ENCODE peak calls at places on chromosomes 13 and 19, in ten cellular contexts. One of them, this sample, is unnamed.

GRCh38 chr13:99605417-99606321 is 104.4 kb downstream of the TM9SF2 start:
- DNase-seq in adrenal gland: peak; percentile 64
- DNase-seq in fibroblast of pulmonary artery: no peak
- DNase-seq in fibroblast of mammary gland: peak; percentile 14
- DNase-seq in fibroblast of lung: peak; percentile 13
- DNase-seq in tibial artery: peak; percentile 80
- DNase-seq in lower leg skin: peak; percentile 27
- DNase-seq in dorsolateral prefrontal cortex: peak; percentile 59
- DNase-seq in choroid plexus epithelial cell: no peak
- DNase-seq in thyroid gland: peak; percentile 49
- DNase-seq in this sample: no peak

GRCh38 chr13:32622827-32623226 is 36.6 kb downstream of the PDS5B start:
- DNase-seq in fibroblast of lung: no peak
- DNase-seq in tibial artery: no peak
- DNase-seq in lower leg skin: no peak
- DNase-seq in fibroblast of mammary gland: no peak
- DNase-seq in adrenal gland: no peak
- DNase-seq in dorsolateral prefrontal cortex: no peak
- DNase-seq in thyroid gland: no peak
- DNase-seq in choroid plexus epithelial cell: no peak
- DNase-seq in fibroblast of pulmonary artery: no peak
- DNase-seq in this sample: no peak

GRCh38 chr19:55370305-55370988 is at the start of gene IL11:
- DNase-seq in choroid plexus epithelial cell: no peak
- DNase-seq in adrenal gland: no peak
- DNase-seq in tibial artery: no peak
- DNase-seq in fibroblast of mammary gland: peak; percentile 51
- DNase-seq in fibroblast of lung: peak; percentile 73
- DNase-seq in fibroblast of pulmonary artery: no peak
- DNase-seq in lower leg skin: no peak
- DNase-seq in thyroid gland: no peak
- DNase-seq in dorsolateral prefrontal cortex: no peak
- DNase-seq in this sample: peak; percentile 57

GRCh38 chr13:20359335-20359734 is 127.2 kb upstream of the GJB6 start:
- DNase-seq in fibroblast of pulmonary artery: peak; percentile 96
- DNase-seq in adrenal gland: no peak
- DNase-seq in fibroblast of mammary gland: peak; percentile 100
- DNase-seq in lower leg skin: no peak
- DNase-seq in dorsolateral prefrontal cortex: peak; percentile 62
- DNase-seq in thyroid gland: no peak
- DNase-seq in fibroblast of lung: peak; percentile 100
- DNase-seq in tibial artery: no peak
- DNase-seq in choroid plexus epithelial cell: peak; percentile 95
- DNase-seq in this sample: peak; percentile 96

GRCh38 chr13:95643814-95644598 is 500 bp downstream of the DZIP1 start:
- DNase-seq in thyroid gland: no peak
- DNase-seq in fibroblast of pulmonary artery: peak; percentile 42
- DNase-seq in tibial artery: no peak
- DNase-seq in fibroblast of mammary gland: peak; percentile 31
- DNase-seq in choroid plexus epithelial cell: peak; percentile 39
- DNase-seq in fibroblast of lung: peak; percentile 57
- DNase-seq in adrenal gland: no peak
- DNase-seq in lower leg skin: no peak
- DNase-seq in dorsolateral prefrontal cortex: peak; percentile 52
- DNase-seq in this sample: peak; percentile 60

GRCh38 chr13:50636007-50636704 is 207.3 kb downstream of the DLEU7 start:
- DNase-seq in thyroid gland: no peak
- DNase-seq in adrenal gland: no peak
- DNase-seq in fibroblast of lung: no peak
- DNase-seq in tibial artery: no peak
- DNase-seq in fibroblast of mammary gland: no peak
- DNase-seq in dorsolateral prefrontal cortex: no peak
- DNase-seq in lower leg skin: no peak
- DNase-seq in fibroblast of pulmonary artery: peak; percentile 53
- DNase-seq in choroid plexus epithelial cell: peak; percentile 57
- DNase-seq in this sample: no peak

GRCh38 chr13:109241160-109241559 is 545.2 kb downstream of the IRS2 start:
- DNase-seq in fibroblast of lung: peak; percentile 57
- DNase-seq in adrenal gland: no peak
- DNase-seq in dorsolateral prefrontal cortex: no peak
- DNase-seq in fibroblast of mammary gland: peak; percentile 38
- DNase-seq in tibial artery: no peak
- DNase-seq in lower leg skin: no peak
- DNase-seq in fibroblast of pulmonary artery: no peak
- DNase-seq in choroid plexus epithelial cell: no peak
- DNase-seq in thyroid gland: no peak
- DNase-seq in this sample: no peak

GRCh38 chr19:27746691-27747380 is 1466.1 kb downstream of the UQCRFS1 start:
- DNase-seq in fibroblast of pulmonary artery: peak; percentile 13
- DNase-seq in tibial artery: no peak
- DNase-seq in lower leg skin: peak; percentile 9
- DNase-seq in thyroid gland: peak; percentile 33
- DNase-seq in fibroblast of lung: peak; percentile 38
- DNase-seq in adrenal gland: peak; percentile 59
- DNase-seq in dorsolateral prefrontal cortex: no peak
- DNase-seq in choroid plexus epithelial cell: peak; percentile 46
- DNase-seq in fibroblast of mammary gland: peak; percentile 28
- DNase-seq in this sample: no peak

GRCh38 chr19:54191671-54192453 is 754 bp downstream of the TSEN34 start:
- DNase-seq in adrenal gland: no peak
- DNase-seq in fibroblast of lung: peak; percentile 46
- DNase-seq in fibroblast of mammary gland: no peak
- DNase-seq in fibroblast of pulmonary artery: peak; percentile 44
- DNase-seq in tibial artery: no peak
- DNase-seq in lower leg skin: no peak
- DNase-seq in dorsolateral prefrontal cortex: no peak
- DNase-seq in choroid plexus epithelial cell: peak; percentile 66
- DNase-seq in thyroid gland: no peak
- DNase-seq in this sample: peak; percentile 52

GRCh38 chr19:3404324-3405260 is 38.2 kb downstream of the NFIC start:
- DNase-seq in thyroid gland: peak; percentile 87
- DNase-seq in fibroblast of pulmonary artery: peak; percentile 90
- DNase-seq in lower leg skin: peak; percentile 79
- DNase-seq in tibial artery: peak; percentile 96
- DNase-seq in choroid plexus epithelial cell: peak; percentile 92
- DNase-seq in fibroblast of lung: peak; percentile 88
- DNase-seq in dorsolateral prefrontal cortex: peak; percentile 84
- DNase-seq in fibroblast of mammary gland: peak; percentile 92
- DNase-seq in adrenal gland: peak; percentile 93
- DNase-seq in this sample: peak; percentile 90

GRCh38 chr19:3406571-3407111 is 40.3 kb downstream of the NFIC start:
- DNase-seq in fibroblast of lung: no peak
- DNase-seq in choroid plexus epithelial cell: no peak
- DNase-seq in fibroblast of mammary gland: no peak
- DNase-seq in fibroblast of pulmonary artery: no peak
- DNase-seq in lower leg skin: no peak
- DNase-seq in adrenal gland: no peak
- DNase-seq in tibial artery: no peak
- DNase-seq in dorsolateral prefrontal cortex: no peak
- DNase-seq in thyroid gland: no peak
- DNase-seq in this sample: no peak

GRCh38 chr19:3403489-3404323 is 37.3 kb downstream of the NFIC start:
- DNase-seq in fibroblast of pulmonary artery: peak; percentile 95
- DNase-seq in fibroblast of mammary gland: peak; percentile 96
- DNase-seq in lower leg skin: peak; percentile 81
- DNase-seq in dorsolateral prefrontal cortex: peak; percentile 85
- DNase-seq in choroid plexus epithelial cell: peak; percentile 97
- DNase-seq in adrenal gland: peak; percentile 96
- DNase-seq in thyroid gland: peak; percentile 97
- DNase-seq in tibial artery: peak; percentile 98
- DNase-seq in fibroblast of lung: peak; percentile 96
- DNase-seq in this sample: peak; percentile 97

GRCh38 chr19:3402631-3403443 is 36.5 kb downstream of the NFIC start:
- DNase-seq in fibroblast of pulmonary artery: no peak
- DNase-seq in fibroblast of lung: no peak
- DNase-seq in dorsolateral prefrontal cortex: no peak
- DNase-seq in thyroid gland: no peak
- DNase-seq in lower leg skin: no peak
- DNase-seq in choroid plexus epithelial cell: no peak
- DNase-seq in adrenal gland: no peak
- DNase-seq in tibial artery: no peak
- DNase-seq in fibroblast of mammary gland: no peak
- DNase-seq in this sample: no peak

GRCh38 chr19:3405261-3405653 is 38.9 kb downstream of the NFIC start:
- DNase-seq in dorsolateral prefrontal cortex: no peak
- DNase-seq in fibroblast of mammary gland: no peak
- DNase-seq in tibial artery: no peak
- DNase-seq in adrenal gland: no peak
- DNase-seq in thyroid gland: no peak
- DNase-seq in lower leg skin: no peak
- DNase-seq in fibroblast of pulmonary artery: no peak
- DNase-seq in choroid plexus epithelial cell: no peak
- DNase-seq in fibroblast of lung: no peak
- DNase-seq in this sample: no peak
- H3K4me3 ChIP-seq in dorsolateral prefrontal cortex: peak overlapping the region; percentile 50
- H3K4me3 ChIP-seq in fibroblast of mammary gland: no peak overlapping the region
- H3K4me3 ChIP-seq in tibial artery: peak overlapping the region; percentile 63
- H3K4me3 ChIP-seq in adrenal gland: no peak overlapping the region
- H3K4me3 ChIP-seq in thyroid gland: no peak overlapping the region
- H3K4me3 ChIP-seq in lower leg skin: no peak overlapping the region
- H3K4me3 ChIP-seq in fibroblast of pulmonary artery: no peak overlapping the region
- H3K4me3 ChIP-seq in choroid plexus epithelial cell: no peak overlapping the region
- H3K4me3 ChIP-seq in fibroblast of lung: no peak overlapping the region
- H3K4me3 ChIP-seq in this sample: no peak overlapping the region

GRCh38 chr19:18831524-18832330 is at the start of gene UPF1:
- DNase-seq in adrenal gland: peak; percentile 93
- DNase-seq in tibial artery: peak; percentile 95
- DNase-seq in fibroblast of lung: peak; percentile 88
- DNase-seq in choroid plexus epithelial cell: peak; percentile 89
- DNase-seq in thyroid gland: peak; percentile 90
- DNase-seq in dorsolateral prefrontal cortex: peak; percentile 94
- DNase-seq in fibroblast of mammary gland: peak; percentile 86
- DNase-seq in fibroblast of pulmonary artery: peak; percentile 90
- DNase-seq in lower leg skin: peak; percentile 87
- DNase-seq in this sample: peak; percentile 87
- TF ChIP-seq CTCF in adrenal gland: no peak
- TF ChIP-seq CTCF in tibial artery: peak; percentile 8
- TF ChIP-seq CTCF in fibroblast of lung: no peak
- TF ChIP-seq CTCF in choroid plexus epithelial cell: no peak
- TF ChIP-seq CTCF in thyroid gland: no peak
- TF ChIP-seq CTCF in dorsolateral prefrontal cortex: peak; percentile 32
- TF ChIP-seq CTCF in fibroblast of mammary gland: no peak
- TF ChIP-seq CTCF in fibroblast of pulmonary artery: no peak
- TF ChIP-seq CTCF in lower leg skin: no peak
- TF ChIP-seq CTCF in this sample: no peak

GRCh38 chr19:47003611-47003935 is 16.1 kb upstream of the NPAS1 start:
- DNase-seq in adrenal gland: no peak
- DNase-seq in fibroblast of mammary gland: no peak
- DNase-seq in dorsolateral prefrontal cortex: peak; percentile 67
- DNase-seq in lower leg skin: no peak
- DNase-seq in fibroblast of lung: no peak
- DNase-seq in choroid plexus epithelial cell: no peak
- DNase-seq in thyroid gland: no peak
- DNase-seq in fibroblast of pulmonary artery: no peak
- DNase-seq in tibial artery: no peak
- DNase-seq in this sample: no peak

GRCh38 chr19:47006496-47006895 is 13.1 kb upstream of the NPAS1 start:
- DNase-seq in adrenal gland: no peak
- DNase-seq in lower leg skin: no peak
- DNase-seq in fibroblast of mammary gland: no peak
- DNase-seq in thyroid gland: no peak
- DNase-seq in tibial artery: no peak
- DNase-seq in choroid plexus epithelial cell: no peak
- DNase-seq in dorsolateral prefrontal cortex: no peak
- DNase-seq in fibroblast of lung: no peak
- DNase-seq in fibroblast of pulmonary artery: no peak
- DNase-seq in this sample: no peak

GRCh38 chr19:47004012-47004465 is 15.6 kb upstream of the NPAS1 start:
- DNase-seq in fibroblast of pulmonary artery: no peak
- DNase-seq in thyroid gland: no peak
- DNase-seq in tibial artery: no peak
- DNase-seq in fibroblast of lung: no peak
- DNase-seq in dorsolateral prefrontal cortex: no peak
- DNase-seq in choroid plexus epithelial cell: no peak
- DNase-seq in adrenal gland: no peak
- DNase-seq in fibroblast of mammary gland: no peak
- DNase-seq in lower leg skin: no peak
- DNase-seq in this sample: no peak

GRCh38 chr19:47005873-47006272 is 13.8 kb upstream of the NPAS1 start:
- DNase-seq in fibroblast of lung: no peak
- DNase-seq in choroid plexus epithelial cell: no peak
- DNase-seq in fibroblast of mammary gland: peak; percentile 19
- DNase-seq in tibial artery: no peak
- DNase-seq in adrenal gland: no peak
- DNase-seq in fibroblast of pulmonary artery: no peak
- DNase-seq in thyroid gland: no peak
- DNase-seq in lower leg skin: no peak
- DNase-seq in dorsolateral prefrontal cortex: no peak
- DNase-seq in this sample: no peak

DNA sequence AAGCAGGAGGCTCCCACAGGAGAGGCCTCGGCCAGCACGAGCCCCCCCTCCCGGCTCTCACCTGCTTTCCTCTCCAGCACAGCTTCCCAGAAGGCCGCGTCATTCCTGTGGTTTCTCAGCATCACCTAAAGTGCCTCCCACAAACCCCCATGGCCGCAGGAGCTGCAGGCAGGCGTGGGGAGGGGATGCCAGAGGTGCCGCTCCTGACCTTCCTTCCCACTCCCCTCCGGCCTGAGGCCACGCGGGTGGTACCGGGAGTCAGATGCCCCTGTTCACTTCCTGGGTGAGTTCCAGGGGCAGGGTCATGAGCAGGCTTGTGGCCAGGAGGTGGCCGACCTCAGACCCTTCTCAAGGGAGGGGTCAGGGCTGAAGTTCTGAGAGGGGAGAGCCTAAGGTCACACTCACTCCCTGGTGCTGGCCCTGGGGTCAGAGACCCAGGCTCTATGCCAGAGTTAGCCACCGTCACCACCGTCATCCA is 14.4 kb upstream of the NPAS1 start:
- DNase-seq in thyroid gland: no peak
- DNase-seq in dorsolateral prefrontal cortex: no peak
- DNase-seq in fibroblast of mammary gland: no peak
- DNase-seq in choroid plexus epithelial cell: no peak
- DNase-seq in adrenal gland: no peak
- DNase-seq in lower leg skin: no peak
- DNase-seq in tibial artery: no peak
- DNase-seq in fibroblast of pulmonary artery: no peak
- DNase-seq in fibroblast of lung: no peak
- DNase-seq in this sample: no peak
- H3K4me3 ChIP-seq in thyroid gland: no peak overlapping the region
- H3K4me3 ChIP-seq in dorsolateral prefrontal cortex: no peak overlapping the region
- H3K4me3 ChIP-seq in fibroblast of mammary gland: no peak overlapping the region
- H3K4me3 ChIP-seq in choroid plexus epithelial cell: no peak overlapping the region
- H3K4me3 ChIP-seq in adrenal gland: no peak overlapping the region
- H3K4me3 ChIP-seq in lower leg skin: no peak overlapping the region
- H3K4me3 ChIP-seq in tibial artery: no peak overlapping the region
- H3K4me3 ChIP-seq in fibroblast of pulmonary artery: no peak overlapping the region
- H3K4me3 ChIP-seq in fibroblast of lung: no peak overlapping the region
- H3K4me3 ChIP-seq in this sample: no peak overlapping the region

DNA sequence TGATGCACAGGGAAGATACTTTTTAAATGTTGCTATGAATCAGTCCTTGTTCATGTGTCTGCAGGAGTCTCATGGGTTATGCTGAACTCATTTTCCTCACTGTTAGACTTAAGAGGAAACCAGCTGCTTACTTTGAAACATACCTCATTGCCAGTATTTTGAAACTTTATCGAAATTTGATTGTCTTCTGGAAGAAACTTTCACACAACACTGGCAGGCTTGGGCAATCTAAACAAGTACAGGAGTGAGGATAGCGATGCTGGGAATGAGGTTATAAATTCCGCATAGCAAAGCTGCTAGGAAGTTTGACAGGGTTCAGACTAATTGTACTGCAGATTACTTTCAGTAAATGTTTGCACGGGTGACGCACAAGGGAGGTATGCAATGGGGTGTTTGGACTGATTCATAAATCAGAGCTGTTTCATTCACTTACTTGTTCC is 245.7 kb downstream of the DNAJC15 start:
- DNase-seq in dorsolateral prefrontal cortex: no peak
- DNase-seq in tibial artery: no peak
- DNase-seq in fibroblast of mammary gland: peak; percentile 96
- DNase-seq in thyroid gland: no peak
- DNase-seq in fibroblast of lung: peak; percentile 99
- DNase-seq in adrenal gland: peak; percentile 59
- DNase-seq in lower leg skin: peak; percentile 18
- DNase-seq in choroid plexus epithelial cell: peak; percentile 96
- DNase-seq in fibroblast of pulmonary artery: peak; percentile 97
- DNase-seq in this sample: peak; percentile 95
- TF ChIP-seq CTCF in dorsolateral prefrontal cortex: no peak
- TF ChIP-seq CTCF in tibial artery: no peak
- TF ChIP-seq CTCF in fibroblast of mammary gland: no peak
- TF ChIP-seq CTCF in thyroid gland: no peak
- TF ChIP-seq CTCF in fibroblast of lung: no peak
- TF ChIP-seq CTCF in adrenal gland: no peak
- TF ChIP-seq CTCF in lower leg skin: no peak
- TF ChIP-seq CTCF in choroid plexus epithelial cell: no peak
- TF ChIP-seq CTCF in fibroblast of pulmonary artery: no peak
- TF ChIP-seq CTCF in this sample: no peak